ENCODE peak calls at places on chromosomes 2 and 18, in eight cellular contexts. P is AG10803, X is GM23248, D is left ventricle myocardium inferior, U is BJ, S is sigmoid colon, Q is MM.1S, Z is HL-60. W is an unnamed sample.

GRCh38 chr2:71460595-71461303 is 7.4 kb downstream of the DYSF start:
- DNase-seq in P (peak), X (peak), D (no peak), U (no peak), S (no peak), Q (no peak), Z (no peak), W (no peak)

GRCh38 chr2:105102963-105103421 is 65.1 kb downstream of the MRPS9 start:
- DNase-seq in P (peak), X (peak), D (no peak), U (peak), S (no peak), Q (no peak), Z (no peak), W (no peak)

GRCh38 chr2:156522824-156523440 is 86.8 kb downstream of the GPD2 start:
- DNase-seq in P (no peak), X (no peak), D (no peak), U (no peak), S (no peak), Q (no peak), Z (no peak), W (no peak)

GRCh38 chr2:24359701-24360049 is 661 bp downstream of the ITSN2 start:
- DNase-seq in P (peak), X (peak), D (peak), U (no peak), S (peak), Q (peak), Z (no peak), W (no peak)

GRCh38 chr2:47193607-47194006 is 38.5 kb upstream of the STPG4 start:
- DNase-seq in P (no peak), X (no peak), D (no peak), U (no peak), S (no peak), Q (no peak), Z (no peak), W (no peak)

GRCh38 chr2:222715729-222716128 is 44.3 kb downstream of the MOGAT1 start:
- DNase-seq in P (no peak), X (no peak), D (no peak), U (no peak), S (no peak), Q (no peak), Z (no peak), W (peak)

GRCh38 chr2:211349031-211349430 is 792.6 kb downstream of the CPS1 start:
- DNase-seq in P (no peak), X (no peak), D (no peak), U (no peak), S (no peak), Q (no peak), Z (no peak), W (no peak)

GRCh38 chr2:101047774-101048173 is 45.7 kb downstream of the RPL31 start:
- DNase-seq in P (peak), X (no peak), D (peak), U (no peak), S (no peak), Q (no peak), Z (no peak), W (no peak)

GRCh38 chr2:28199995-28200394 is 192.7 kb upstream of the FOSL2 start:
- DNase-seq in P (no peak), X (peak), D (no peak), U (no peak), S (no peak), Q (no peak), Z (no peak), W (no peak)

GRCh38 chr2:68506170-68506569 is 38.8 kb downstream of the APLF start:
- DNase-seq in P (no peak), X (no peak), D (no peak), U (no peak), S (no peak), Q (no peak), Z (no peak), W (no peak)

GRCh38 chr2:38775097-38775920 is 2.7 kb upstream of the GEMIN6 start:
- DNase-seq in P (no peak), X (no peak), D (no peak), U (no peak), S (no peak), Q (no peak), Z (no peak), W (no peak)

GRCh38 chr2:134906726-134907125 is 11.9 kb upstream of the CCNT2 start:
- DNase-seq in P (no peak), X (no peak), D (no peak), U (no peak), S (no peak), Q (no peak), Z (no peak), W (no peak)

GRCh38 chr2:20666364-20667150 is at the start of gene GDF7:
- DNase-seq in P (no peak), X (no peak), D (no peak), U (no peak), S (no peak), Q (no peak), Z (no peak), W (no peak)

GRCh38 chr2:173962583-173963110 is 2.5 kb downstream of the SP3 start:
- DNase-seq in P (no peak), X (no peak), D (no peak), U (no peak), S (no peak), Q (no peak), Z (no peak), W (no peak)

GRCh38 chr18:36766836-36767235 is 62.0 kb downstream of the TPGS2 start:
- DNase-seq in P (no peak), X (no peak), D (no peak), U (no peak), S (no peak), Q (no peak), Z (no peak), W (no peak)

GRCh38 chr2:32902986-32903385 is 43.8 kb upstream of the LTBP1 start:
- DNase-seq in P (no peak), X (no peak), D (no peak), U (no peak), S (no peak), Q (no peak), Z (no peak), W (no peak)

GRCh38 chr2:109030870-109031480 is 42.0 kb upstream of the EDAR start:
- DNase-seq in P (no peak), X (no peak), D (no peak), U (no peak), S (no peak), Q (no peak), Z (no peak), W (peak)

GRCh38 chr2:8315766-8316165 is 366.1 kb upstream of the ID2 start:
- DNase-seq in P (peak), X (peak), D (no peak), U (no peak), S (peak), Q (no peak), Z (no peak), W (no peak)

GRCh38 chr2:100482741-100483140 is 12.5 kb downstream of the NMS start:
- DNase-seq in P (no peak), X (no peak), D (no peak), U (no peak), S (no peak), Q (no peak), Z (no peak), W (no peak)

GRCh38 chr18:27996792-27997191 is 180.1 kb downstream of the CDH2 start:
- DNase-seq in P (peak), X (peak), D (no peak), U (no peak), S (no peak), Q (no peak), Z (no peak), W (no peak)

GRCh38 chr18:8882632-8883408 is 177.5 kb downstream of the MTCL1 start:
- DNase-seq in P (no peak), X (peak), D (no peak), U (no peak), S (no peak), Q (peak), Z (no peak), W (no peak)

GRCh38 chr2:51103205-51103604 is 71.3 kb upstream of the NRXN1 start:
- DNase-seq in P (peak), X (peak), D (peak), U (no peak), S (peak), Q (no peak), Z (no peak), W (no peak)

GRCh38 chr2:192162392-192163042 is 32.2 kb downstream of the TMEFF2 start:
- DNase-seq in P (peak), X (peak), D (no peak), U (peak), S (peak), Q (peak), Z (peak), W (peak)

GRCh38 chr2:211982162-211982561 is 556.4 kb downstream of the ERBB4 start:
- DNase-seq in P (no peak), X (no peak), D (no peak), U (no peak), S (no peak), Q (no peak), Z (no peak), W (no peak)

GRCh38 chr2:58479557-58480120 is 238.5 kb upstream of the FANCL start:
- DNase-seq in P (no peak), X (no peak), D (no peak), U (no peak), S (no peak), Q (no peak), Z (no peak), W (no peak)

GRCh38 chr2:43837831-43838559 is 644 bp downstream of the ABCG5 start:
- DNase-seq in P (no peak), X (no peak), D (no peak), U (no peak), S (no peak), Q (no peak), Z (no peak), W (no peak)

GRCh38 chr2:43841949-43842865 is 3.4 kb downstream of the ABCG8 start:
- DNase-seq in P (no peak), X (no peak), D (no peak), U (no peak), S (no peak), Q (no peak), Z (no peak), W (no peak)

GRCh38 chr2:43840961-43841360 is 2.2 kb downstream of the ABCG8 start:
- DNase-seq in P (peak), X (peak), D (no peak), U (no peak), S (no peak), Q (no peak), Z (no peak), W (no peak)

GRCh38 chr2:43838560-43839267 is at the start of the genes ABCG5 and ABCG8:
- DNase-seq in P (no peak), X (no peak), D (no peak), U (no peak), S (no peak), Q (no peak), Z (no peak), W (no peak)

GRCh38 chr2:43839776-43840564 is 1.2 kb downstream of the ABCG8 start:
- DNase-seq in P (no peak), X (no peak), D (no peak), U (no peak), S (no peak), Q (no peak), Z (no peak), W (no peak)
- H3K4me3 ChIP-seq in P (no peak), X (no peak), D (no peak), U (no peak), S (no peak), Q (no peak), Z (no peak), W (no peak)

GRCh38 chr18:24000613-24001490 is 13.7 kb upstream of the TTC39C start:
- DNase-seq in P (no peak), X (no peak), D (no peak), U (no peak), S (no peak), Q (no peak), Z (no peak), W (no peak)
- H3K4me3 ChIP-seq in P (no peak), X (no peak), D (no peak), U (no peak), S (no peak), Q (no peak), Z (no peak), W (no peak)

GRCh38 chr2:37648316-37649011 is 23.0 kb downstream of the CDC42EP3 start:
- DNase-seq in P (no peak), X (peak), D (peak), U (no peak), S (peak), Q (no peak), Z (no peak), W (no peak)
- H3K4me3 ChIP-seq in P (no peak), X (no peak), D (peak), U (no peak), S (no peak), Q (no peak), Z (no peak), W (no peak)

GRCh38 chr2:152034257-152034801 is 64.5 kb downstream of the CACNB4 start:
- DNase-seq in P (no peak), X (no peak), D (no peak), U (no peak), S (no peak), Q (no peak), Z (no peak), W (no peak)
- H3K4me3 ChIP-seq in P (no peak), X (no peak), D (no peak), U (no peak), S (no peak), Q (no peak), Z (no peak), W (no peak)

DNA sequence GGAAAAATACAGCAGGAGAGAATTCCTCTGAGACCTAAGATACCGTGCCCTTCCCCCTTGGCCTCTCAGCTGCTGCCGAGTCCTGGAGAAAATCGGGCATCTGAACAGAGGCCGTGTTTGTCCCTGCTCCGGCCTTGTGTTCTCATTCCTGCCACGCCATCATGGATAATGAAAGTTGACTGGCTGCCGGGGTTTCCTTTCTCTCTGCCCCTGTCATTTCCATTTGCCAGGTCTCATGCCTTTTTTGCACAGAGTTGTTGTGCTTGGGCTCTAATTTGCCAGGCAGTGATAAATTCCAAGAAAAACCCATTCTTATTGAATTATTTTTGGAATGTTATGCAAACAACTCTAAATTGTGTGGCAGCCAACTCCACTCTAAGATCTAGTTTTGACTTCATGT is 496.9 kb upstream of the TNP1 start:
- DNase-seq in P (peak), X (peak), D (no peak), U (no peak), S (no peak), Q (no peak), Z (no peak), W (no peak)
- H3K4me3 ChIP-seq in P (no peak), X (peak), D (no peak), U (no peak), S (no peak), Q (no peak), Z (no peak), W (no peak)

GRCh38 chr18:23135679-23136325 is 517 bp downstream of the CABLES1 start:
- DNase-seq in P (no peak), X (peak), D (peak), U (no peak), S (no peak), Q (peak), Z (no peak), W (no peak)

GRCh38 chr18:23137788-23138216 is 2.5 kb downstream of the CABLES1 start:
- DNase-seq in P (no peak), X (no peak), D (no peak), U (no peak), S (no peak), Q (peak), Z (no peak), W (no peak)

GRCh38 chr18:23137093-23137640 is 1.9 kb downstream of the CABLES1 start:
- DNase-seq in P (no peak), X (no peak), D (no peak), U (no peak), S (no peak), Q (peak), Z (no peak), W (no peak)

GRCh38 chr18:23134780-23135678 is at the start of gene CABLES1:
- DNase-seq in P (peak), X (peak), D (peak), U (no peak), S (peak), Q (peak), Z (peak), W (no peak)

GRCh38 chr18:23136326-23137092 is 1.2 kb downstream of the CABLES1 start:
- DNase-seq in P (no peak), X (peak), D (peak), U (no peak), S (no peak), Q (peak), Z (no peak), W (no peak)
- H3K4me3 ChIP-seq in P (peak), X (peak), D (peak), U (peak), S (peak), Q (peak), Z (peak), W (no peak)

GRCh38 chr2:97712693-97713295 is 582 bp upstream of the ZAP70 start:
- DNase-seq in P (no peak), X (no peak), D (no peak), U (no peak), S (peak), Q (no peak), Z (no peak), W (no peak)

GRCh38 chr2:97711394-97711711 is 2.0 kb upstream of the ZAP70 start:
- DNase-seq in P (no peak), X (no peak), D (no peak), U (no peak), S (no peak), Q (no peak), Z (no peak), W (no peak)

GRCh38 chr2:97714084-97714949 is 941 bp downstream of the ZAP70 start:
- DNase-seq in P (no peak), X (no peak), D (no peak), U (no peak), S (peak), Q (no peak), Z (no peak), W (no peak)

GRCh38 chr2:97714950-97715652 is 1.7 kb downstream of the ZAP70 start:
- DNase-seq in P (no peak), X (no peak), D (peak), U (no peak), S (peak), Q (no peak), Z (no peak), W (no peak)

GRCh38 chr2:97713296-97714083 is at the start of gene ZAP70:
- DNase-seq in P (no peak), X (no peak), D (peak), U (no peak), S (peak), Q (no peak), Z (no peak), W (peak)
- H3K4me3 ChIP-seq in P (no peak), X (no peak), D (no peak), U (no peak), S (no peak), Q (no peak), Z (no peak), W (peak)

W was measured in Jurkat, Clone E6-1.